ENCODE peak calls at places on chromosomes 12 and 14, in eight cellular contexts. M is left ventricle myocardium superior; O is activated T-cell treated with anti-CD3 and anti-CD28 coated beads, Interleukin-2, amount 50 U/mL, for 72 hours; N is CD8-positive, alpha-beta T cell; G is activated naive CD8-positive, alpha-beta T cell treated with anti-CD3 and anti-CD28 coated beads, Interleukin-2, amount 50 U/mL, for 24 hours; P is central memory CD8-positive, alpha-beta T cell; U is pancreas; L is left lung. F is an unnamed sample.

GRCh38 chr12:45708901-45709300 is 20.6 kb upstream of the ARID2 start:
- ATAC-seq in M (no peak), O (no peak), N (no peak), G (no peak), P (no peak), U (no peak), L (no peak), F (no peak)

GRCh38 chr12:98320026-98320425 is 195.4 kb upstream of the TMPO start:
- ATAC-seq in M (no peak), O (no peak), N (no peak), G (no peak), P (no peak), U (no peak), L (no peak), F (no peak)

GRCh38 chr14:99322731-99323599 is 51.0 kb upstream of the BCL11B start:
- ATAC-seq in M (no peak), O (no peak), N (no peak), G (no peak), P (no peak), U (no peak), L (no peak), F (no peak)

GRCh38 chr12:42482820-42483533 is 106.6 kb downstream of the PRICKLE1 start:
- ATAC-seq in M (peak), O (peak), N (peak), G (peak), P (peak), U (peak), L (peak), F (peak)

GRCh38 chr14:81509838-81510452 is 23.7 kb downstream of the SEL1L start:
- ATAC-seq in M (peak), O (no peak), N (no peak), G (no peak), P (no peak), U (peak), L (no peak), F (no peak)

GRCh38 chr12:94805749-94806148 is 155.4 kb upstream of the TMCC3 start:
- ATAC-seq in M (no peak), O (no peak), N (no peak), G (no peak), P (no peak), U (no peak), L (no peak), F (peak)

GRCh38 chr12:75704664-75705063 is 193.3 kb upstream of the KRR1 start:
- ATAC-seq in M (no peak), O (no peak), N (no peak), G (no peak), P (no peak), U (no peak), L (no peak), F (no peak)

GRCh38 chr14:55898938-55899337 is 219.3 kb upstream of the PELI2 start:
- ATAC-seq in M (peak), O (no peak), N (no peak), G (no peak), P (no peak), U (peak), L (peak), F (no peak)

GRCh38 chr12:44127966-44128365 is 292.1 kb downstream of the TMEM117 start:
- ATAC-seq in M (peak), O (no peak), N (no peak), G (no peak), P (no peak), U (no peak), L (no peak), F (peak)

GRCh38 chr14:75496755-75497154 is 25.5 kb upstream of the BATF start:
- ATAC-seq in M (no peak), O (no peak), N (no peak), G (no peak), P (no peak), U (no peak), L (no peak), F (no peak)

GRCh38 chr14:55302367-55302766 is 31.1 kb downstream of the FBXO34 start:
- ATAC-seq in M (peak), O (no peak), N (no peak), G (no peak), P (no peak), U (no peak), L (no peak), F (no peak)

GRCh38 chr12:130127909-130128763 is 34.1 kb upstream of the FZD10 start:
- ATAC-seq in M (peak), O (no peak), N (no peak), G (no peak), P (no peak), U (peak), L (peak), F (no peak)

GRCh38 chr12:110574044-110574443 is 9.1 kb downstream of the PPTC7 start:
- ATAC-seq in M (no peak), O (no peak), N (no peak), G (no peak), P (no peak), U (no peak), L (no peak), F (no peak)

GRCh38 chr14:105602799-105603763 is 76.7 kb downstream of the TMEM121 start:
- ATAC-seq in M (no peak), O (no peak), N (no peak), G (no peak), P (no peak), U (no peak), L (peak), F (no peak)

GRCh38 chr14:72546359-72547035 is 347.4 kb downstream of the DPF3 start:
- ATAC-seq in M (peak), O (no peak), N (no peak), G (no peak), P (no peak), U (no peak), L (no peak), F (no peak)

GRCh38 chr14:70821581-70821915 is 12.2 kb upstream of the MAP3K9 start:
- ATAC-seq in M (no peak), O (no peak), N (no peak), G (no peak), P (peak), U (peak), L (peak), F (no peak)

GRCh38 chr12:75177997-75178396 is 31.6 kb downstream of the KCNC2 start:
- ATAC-seq in M (no peak), O (peak), N (no peak), G (peak), P (no peak), U (no peak), L (peak), F (no peak)

GRCh38 chr12:123939716-123940626 is 32.7 kb downstream of the CCDC92 start:
- ATAC-seq in M (no peak), O (no peak), N (no peak), G (no peak), P (no peak), U (no peak), L (no peak), F (no peak)

GRCh38 chr12:131869871-131870418 is 24.5 kb upstream of the ULK1 start:
- ATAC-seq in M (no peak), O (no peak), N (no peak), G (no peak), P (no peak), U (no peak), L (no peak), F (no peak)

GRCh38 chr12:127233016-127233415 is 1034.0 kb upstream of the TMEM132C start:
- ATAC-seq in M (no peak), O (no peak), N (no peak), G (no peak), P (no peak), U (no peak), L (no peak), F (no peak)

GRCh38 chr12:119375619-119376018 is 41.1 kb downstream of the CCDC60 start:
- ATAC-seq in M (no peak), O (no peak), N (no peak), G (no peak), P (no peak), U (no peak), L (no peak), F (peak)

GRCh38 chr14:59787045-59787674 is 83.4 kb downstream of the RTN1 start:
- ATAC-seq in M (no peak), O (no peak), N (no peak), G (no peak), P (no peak), U (no peak), L (no peak), F (peak)

GRCh38 chr14:99564256-99564902 is 39.6 kb downstream of the CCDC85C start:
- ATAC-seq in M (peak), O (no peak), N (no peak), G (no peak), P (no peak), U (peak), L (peak), F (no peak)

F was measured in stimulated activated memory B cell treated with anti-CD40 and anti-IgM and Interleukin-4, amounts not matched to agents 10 μg/mL and 1 μg/mL and 100 μg/mL, for 72 hours.